ENCODE peak calls at places on chromosomes 13 and 19, in six cellular contexts. S, Z, Y, V, F and W are unnamed samples. For H3K9me3, the result is how much of the 10 kb centered on the place peaks cover.

GRCh38 chr19:56476671-56477428 is at the start of gene ZNF667:
- DNase-seq in Y (peak), S (peak), Z (peak), V (no peak), F (no peak), W (no peak)

GRCh38 chr13:32019612-32020233 is 11.9 kb upstream of the FRY start:
- DNase-seq in V (peak), Z (peak), Y (peak), S (peak), F (no peak), W (peak)

GRCh38 chr13:23739597-23739996 is 149.6 kb downstream of the MIPEP start:
- DNase-seq in S (no peak), Y (no peak), V (no peak), F (no peak), Z (no peak), W (no peak)

GRCh38 chr13:25493930-25494707 is 122.3 kb downstream of the ATP8A2 start:
- DNase-seq in F (no peak), Z (no peak), V (no peak), S (no peak), Y (peak), W (no peak)

GRCh38 chr19:10593820-10594637 is 6.9 kb upstream of the AP1M2 start:
- DNase-seq in V (no peak), S (peak), Y (no peak), Z (no peak), F (peak), W (no peak)

GRCh38 chr13:47144782-47145181 is 247.9 kb upstream of the HTR2A start:
- DNase-seq in S (no peak), F (no peak), Z (no peak), V (no peak), Y (no peak), W (no peak)

GRCh38 chr19:16224266-16225045 is 26.7 kb downstream of the AP1M1 start:
- DNase-seq in Y (no peak), F (no peak), S (no peak), V (no peak), Z (no peak), W (no peak)

GRCh38 chr19:38744298-38744681 is at the start of gene CAPN12:
- DNase-seq in Y (no peak), Z (no peak), F (no peak), S (no peak), V (no peak), W (no peak)

GRCh38 chr13:54647275-54647674 is 1618.7 kb downstream of the OLFM4 start:
- DNase-seq in V (no peak), S (no peak), Y (no peak), Z (no peak), F (no peak), W (no peak)

GRCh38 chr13:101382701-101383100 is 33.6 kb downstream of the NALCN start:
- DNase-seq in F (no peak), Y (no peak), V (no peak), Z (no peak), S (no peak), W (no peak)

GRCh38 chr19:32313866-32314265 is 31.5 kb upstream of the ZNF507 start:
- DNase-seq in S (no peak), V (no peak), Y (no peak), F (no peak), Z (no peak), W (no peak)

GRCh38 chr13:51935326-51936171 is 73.8 kb downstream of the CCDC70 start:
- DNase-seq in Z (no peak), V (peak), Y (peak), F (no peak), S (no peak), W (no peak)

GRCh38 chr19:16467581-16467980 is 4.2 kb downstream of the EPS15L1 start:
- DNase-seq in Y (no peak), F (no peak), S (no peak), Z (no peak), V (no peak), W (no peak)

GRCh38 chr19:13573268-13573667 is 67.0 kb upstream of the CACNA1A start:
- DNase-seq in S (no peak), V (no peak), F (no peak), Y (peak), Z (no peak), W (no peak)

GRCh38 chr19:39474139-39474620 is 6.5 kb upstream of the TIMM50 start:
- DNase-seq in S (peak), V (peak), Z (peak), F (peak), Y (peak), W (no peak)

GRCh38 chr13:33139186-33139585 is 123.0 kb downstream of the KL start:
- DNase-seq in S (peak), V (no peak), Z (no peak), F (no peak), Y (no peak), W (no peak)

GRCh38 chr13:44396295-44396962 is 22.8 kb downstream of the SERP2 start:
- DNase-seq in F (no peak), Z (peak), Y (no peak), V (no peak), S (no peak), W (no peak)

GRCh38 chr13:51249254-51249653 is 27.1 kb downstream of the FAM124A start:
- DNase-seq in V (no peak), F (no peak), Z (no peak), Y (no peak), S (no peak), W (no peak)

GRCh38 chr13:36344173-36344572 is 2.0 kb downstream of the SPART start:
- DNase-seq in Z (no peak), F (no peak), Y (no peak), V (no peak), S (peak), W (no peak)

GRCh38 chr13:94119360-94119936 is 360.0 kb downstream of the DCT start:
- DNase-seq in V (no peak), Y (no peak), F (peak), S (no peak), Z (no peak), W (no peak)
- TF ChIP-seq CTCF in V (no peak), Y (peak), F (peak), S (no peak), Z (peak), W (peak)

GRCh38 chr19:48565090-48565489 is 13.1 kb downstream of the SULT2B1 start:
- DNase-seq in Y (no peak), V (peak), F (no peak), S (no peak), Z (no peak), W (no peak)
- H3K4me3 ChIP-seq in Y (no peak), V (no peak), F (no peak), S (no peak), Z (no peak), W (no peak)

GRCh38 chr13:112733661-112734379 is 44.0 kb downstream of the ATP11A start:
- DNase-seq in V (no peak), Z (no peak), S (no peak), F (no peak), Y (peak), W (no peak)
- H3K9me3 ChIP-seq in V (under half), Z (under half), S (under half), F (under half), Y (under half), W (under half)

GRCh38 chr19:51000981-51001380 is 423 bp downstream of the KLK8 start:
- DNase-seq in S (no peak), Y (peak), Z (no peak), F (no peak), V (no peak), W (no peak)
- TF ChIP-seq CTCF in S (no peak), Y (no peak), Z (no peak), F (no peak), V (no peak), W (no peak)

DNA sequence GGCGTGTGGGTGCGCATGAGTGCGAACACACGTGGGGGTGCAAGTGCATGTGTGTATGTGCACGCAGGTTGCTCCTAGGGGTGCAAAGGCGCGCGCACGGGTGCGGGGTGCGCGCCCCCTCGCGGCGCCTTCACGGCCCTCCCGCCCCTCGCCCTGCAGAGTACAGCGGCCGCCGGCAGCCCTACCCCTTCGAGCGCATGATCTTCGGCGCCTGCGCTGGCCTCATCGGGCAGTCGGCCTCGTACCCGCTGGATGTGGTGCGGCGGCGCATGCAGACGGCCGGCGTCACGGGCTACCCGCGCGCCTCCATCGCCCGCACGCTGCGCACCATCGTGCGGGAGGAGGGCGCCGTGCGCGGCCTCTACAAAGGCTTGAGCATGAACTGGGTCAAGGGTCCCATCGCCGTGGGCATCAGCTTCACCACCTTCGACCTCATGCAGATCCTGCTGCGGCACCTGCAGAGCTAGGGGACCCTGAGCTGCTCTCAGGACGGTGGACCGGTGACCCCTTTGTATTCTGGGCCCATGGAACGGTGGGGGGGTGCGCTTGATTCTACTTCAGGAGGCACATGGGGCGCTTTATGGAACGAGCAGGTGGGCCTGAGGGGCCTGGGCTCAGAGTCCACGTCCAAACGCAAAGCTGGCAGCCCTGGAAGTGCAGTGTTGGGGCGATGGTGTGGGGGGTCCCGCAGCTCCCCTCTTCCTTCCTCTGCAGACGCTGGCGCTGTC is 27.7 kb downstream of the TMEM161A start:
- DNase-seq in S (no peak), Y (peak), V (no peak), Z (peak), F (no peak), W (no peak)
- H3K4me3 ChIP-seq in S (no peak), Y (peak), V (no peak), Z (peak), F (no peak), W (no peak)

GRCh38 chr19:52453324-52454094 is at the start of gene ZNF578:
- DNase-seq in F (peak), Z (peak), V (no peak), Y (no peak), S (peak), W (peak)
- H3K9me3 ChIP-seq in F (under half), Z (under half), V (half or more), Y (under half), S (under half), W (half or more)